ENCODE peak calls at places on chromosomes 4 and X, in seven cellular contexts. D is body of pancreas; K is astrocyte of the cerebellum; I is psoas muscle; O is fibroblast of the aortic adventitia; X is activated T-helper 9 cell treated with anti-CD3 and anti-CD28 coated beads, Interleukin-2, amount 50 U/mL, for 16 hours; G is midbrain. Y is an unnamed sample.
A peak's percentile ranks its signal among the peaks of the same experiment; 100 is the strongest.

GRCh38 chr4:32268949-32269348 is 1548.8 kb downstream of the PCDH7 start:
- DNase-seq in O (peak; percentile 44), D (no peak), K (no peak), I (no peak), X (no peak), G (no peak), Y (peak; percentile 21)

GRCh38 chr4:188778880-188779279 is 639.6 kb downstream of the TRIML1 start:
- DNase-seq in K (no peak), D (no peak), X (no peak), I (no peak), O (no peak), G (no peak), Y (no peak)

GRCh38 chr4:153131478-153132069 is 72.7 kb upstream of the TRIM2 start:
- DNase-seq in K (no peak), I (no peak), O (no peak), D (no peak), X (no peak), G (peak; percentile 78), Y (no peak)

GRCh38 chr4:93828332-93828829 is at the start of gene ATOH1:
- DNase-seq in D (peak; percentile 9), X (no peak), K (peak; percentile 1), I (no peak), O (no peak), G (peak; percentile 6), Y (no peak)

GRCh38 chr4:185016946-185017797 is 1.1 kb upstream of the HELT start:
- DNase-seq in I (no peak), K (no peak), G (no peak), X (no peak), O (peak; percentile 28), D (no peak), Y (no peak)

GRCh38 chr4:111362891-111363290 is 740.0 kb upstream of the PITX2 start:
- DNase-seq in I (peak; percentile 16), K (peak; percentile 12), D (no peak), X (no peak), O (peak; percentile 89), G (no peak), Y (no peak)

GRCh38 chr4:163688856-163689255 is 194.4 kb downstream of the TMA16 start:
- DNase-seq in K (no peak), O (no peak), X (no peak), D (no peak), I (no peak), G (no peak), Y (no peak)

GRCh38 chrX:47748576-47748975 is 88.1 kb upstream of the ZNF81 start:
- DNase-seq in K (no peak), O (peak; percentile 17), X (no peak), I (no peak), G (no peak), D (no peak), Y (no peak)

GRCh38 chr4:168978001-168978700 is 31.9 kb downstream of the CBR4 start:
- DNase-seq in K (no peak), O (peak; percentile 17), G (no peak), D (no peak), X (no peak), I (no peak), Y (no peak)

GRCh38 chr4:53120801-53121200 is 245.1 kb downstream of the SCFD2 start:
- DNase-seq in G (no peak), O (no peak), X (no peak), K (no peak), I (no peak), D (no peak), Y (no peak)

GRCh38 chr4:169131556-169132208 is 121.6 kb upstream of the CBR4 start:
- DNase-seq in I (no peak), K (no peak), D (no peak), O (no peak), X (no peak), G (no peak), Y (no peak)